ENCODE peak calls at places on chromosome 13, in eight cellular contexts. J is activated T-helper 1 cell treated with anti-CD3 and anti-CD28 coated beads, Interleukin-12 subunit alpha, Interleukin-12 subunit beta, Interleukin-2, Interleukin-4 antibody, amounts not matched to agents 30 ng/mL and 10 ng/mL and 1 ng/mL, durations not matched to agents 14 hours and 24 hours and 36 hours; W is nucleus accumbens; T is GOT3; F is activated naive CD4-positive, alpha-beta T cell treated with anti-CD3 and anti-CD28 coated beads for 36 hours; H is activated T-cell treated with anti-CD3 and anti-CD28 coated beads for 24 hours; L is fibroblast of the aortic adventitia; V is KG1. U is an unnamed sample.

GRCh38 chr13:65990684-65991083 is 1239.5 kb downstream of the PCDH9 start:
- DNase-seq in J (no peak), W (no peak), T (no peak), F (no peak), H (no peak), L (no peak), V (no peak), U (no peak)

GRCh38 chr13:111177081-111177711 is 62.1 kb downstream of the ARHGEF7 start:
- DNase-seq in J (peak; percentile 16), W (peak; percentile 29), T (no peak), F (peak; percentile 68), H (no peak), L (no peak), V (no peak), U (no peak)

GRCh38 chr13:111946214-111946613 is 120.7 kb upstream of the SOX1 start:
- DNase-seq in J (no peak), W (no peak), T (no peak), F (no peak), H (no peak), L (no peak), V (no peak), U (peak; percentile 21)

GRCh38 chr13:109743706-109744453 is 42.5 kb downstream of the IRS2 start:
- DNase-seq in J (no peak), W (no peak), T (no peak), F (peak; percentile 65), H (no peak), L (peak; percentile 25), V (peak; percentile 52), U (no peak)

GRCh38 chr13:95243207-95243606 is 58.0 kb downstream of the ABCC4 start:
- DNase-seq in J (no peak), W (peak; percentile 5), T (no peak), F (no peak), H (no peak), L (no peak), V (no peak), U (no peak)

GRCh38 chr13:47188802-47189201 is 291.9 kb upstream of the HTR2A start:
- DNase-seq in J (no peak), W (no peak), T (no peak), F (no peak), H (no peak), L (peak; percentile 85), V (no peak), U (no peak)

GRCh38 chr13:111599791-111600190 is 279.3 kb downstream of the TEX29 start:
- DNase-seq in J (no peak), W (no peak), T (no peak), F (no peak), H (no peak), L (no peak), V (no peak), U (no peak)

GRCh38 chr13:38265135-38265497 is 84.5 kb upstream of the UFM1 start:
- DNase-seq in J (no peak), W (no peak), T (no peak), F (no peak), H (no peak), L (no peak), V (no peak), U (no peak)

GRCh38 chr13:73842621-73843020 is 291.6 kb downstream of the KLF12 start:
- DNase-seq in J (no peak), W (no peak), T (no peak), F (no peak), H (no peak), L (no peak), V (no peak), U (no peak)

GRCh38 chr13:41909524-41909923 is 51.4 kb downstream of the VWA8 start:
- DNase-seq in J (no peak), W (no peak), T (no peak), F (no peak), H (no peak), L (no peak), V (no peak), U (no peak)

GRCh38 chr13:107962209-107962608 is 253.1 kb downstream of the LIG4 start:
- DNase-seq in J (no peak), W (no peak), T (no peak), F (no peak), H (no peak), L (no peak), V (no peak), U (no peak)

GRCh38 chr13:46964789-46965527 is 68.1 kb upstream of the HTR2A start:
- DNase-seq in J (no peak), W (no peak), T (no peak), F (no peak), H (no peak), L (peak; percentile 66), V (no peak), U (no peak)

GRCh38 chr13:89936256-89936655 is 1411.2 kb upstream of the MIR17HG start:
- DNase-seq in J (no peak), W (no peak), T (no peak), F (no peak), H (no peak), L (no peak), V (no peak), U (no peak)

GRCh38 chr13:39538826-39539555 is 64.0 kb downstream of the LHFPL6 start:
- DNase-seq in J (no peak), W (no peak), T (no peak), F (no peak), H (no peak), L (peak; percentile 33), V (no peak), U (no peak)

GRCh38 chr13:90918551-90918950 is 428.9 kb upstream of the MIR17HG start:
- DNase-seq in J (no peak), W (no peak), T (no peak), F (no peak), H (no peak), L (peak; percentile 0), V (no peak), U (no peak)

GRCh38 chr13:110811008-110811720 is 97.7 kb downstream of the ING1 start:
- DNase-seq in J (no peak), W (no peak), T (no peak), F (peak; percentile 10), H (no peak), L (no peak), V (no peak), U (no peak)

GRCh38 chr13:75263741-75264407 is 218.1 kb downstream of the TBC1D4 start:
- DNase-seq in J (no peak), W (no peak), T (no peak), F (no peak), H (no peak), L (peak; percentile 19), V (no peak), U (no peak)

GRCh38 chr13:43953370-43953769 is 73.7 kb downstream of the LACC1 start:
- DNase-seq in J (no peak), W (no peak), T (no peak), F (no peak), H (no peak), L (no peak), V (no peak), U (no peak)

GRCh38 chr13:99486996-99487395 is 14.3 kb upstream of the TM9SF2 start:
- DNase-seq in J (no peak), W (no peak), T (no peak), F (no peak), H (no peak), L (no peak), V (no peak), U (no peak)

GRCh38 chr13:110037925-110038573 is 251.7 kb upstream of the IRS2 start:
- DNase-seq in J (no peak), W (no peak), T (no peak), F (no peak), H (no peak), L (no peak), V (no peak), U (no peak)

GRCh38 chr13:33235564-33235963 is 50.0 kb downstream of the STARD13 start:
- DNase-seq in J (no peak), W (no peak), T (no peak), F (no peak), H (no peak), L (peak; percentile 55), V (no peak), U (no peak)

GRCh38 chr13:20547479-20547908 is 19.5 kb upstream of the IFT88 start:
- DNase-seq in J (no peak), W (no peak), T (no peak), F (no peak), H (no peak), L (no peak), V (no peak), U (no peak)

GRCh38 chr13:93233997-93234416 is 7.4 kb downstream of the GPC6 start:
- DNase-seq in J (no peak), W (no peak), T (no peak), F (peak; percentile 5), H (no peak), L (no peak), V (no peak), U (no peak)

GRCh38 chr13:33236021-33236420 is 49.5 kb downstream of the STARD13 start:
- DNase-seq in J (no peak), W (no peak), T (no peak), F (no peak), H (no peak), L (peak; percentile 85), V (no peak), U (no peak)

GRCh38 chr13:93771229-93771628 is 544.6 kb downstream of the GPC6 start:
- DNase-seq in J (no peak), W (no peak), T (no peak), F (no peak), H (no peak), L (no peak), V (no peak), U (no peak)

GRCh38 chr13:38763446-38764381 is 76.8 kb downstream of the FREM2 start:
- DNase-seq in J (no peak), W (no peak), T (no peak), F (peak; percentile 8), H (no peak), L (peak; percentile 47), V (no peak), U (no peak)

GRCh38 chr13:79786176-79786575 is 305.2 kb downstream of the NDFIP2 start:
- DNase-seq in J (no peak), W (no peak), T (no peak), F (no peak), H (no peak), L (no peak), V (no peak), U (no peak)

GRCh38 chr13:85528578-85529215 is 270.5 kb downstream of the SLITRK6 start:
- DNase-seq in J (no peak), W (no peak), T (no peak), F (no peak), H (no peak), L (peak; percentile 73), V (no peak), U (no peak)

GRCh38 chr13:31835932-31836331 is 96.6 kb downstream of the RXFP2 start:
- DNase-seq in J (no peak), W (no peak), T (no peak), F (no peak), H (no peak), L (peak; percentile 6), V (no peak), U (no peak)

GRCh38 chr13:34816543-34816942 is 125.5 kb upstream of the NBEA start:
- DNase-seq in J (no peak), W (no peak), T (no peak), F (no peak), H (no peak), L (peak; percentile 2), V (no peak), U (no peak)

GRCh38 chr13:41505209-41505835 is 48.0 kb downstream of the RGCC start:
- DNase-seq in J (no peak), W (no peak), T (no peak), F (no peak), H (no peak), L (peak; percentile 87), V (no peak), U (no peak)

GRCh38 chr13:71770710-71771109 is 96.3 kb downstream of the DACH1 start:
- DNase-seq in J (no peak), W (no peak), T (no peak), F (no peak), H (no peak), L (no peak), V (no peak), U (no peak)

GRCh38 chr13:19782049-19782726 is 557 bp downstream of the PSPC1 start:
- DNase-seq in J (peak; percentile 60), W (peak; percentile 35), T (no peak), F (peak; percentile 74), H (peak; percentile 36), L (peak; percentile 51), V (no peak), U (peak; percentile 77)

GRCh38 chr13:38348890-38349289 is 761 bp upstream of the UFM1 start:
- DNase-seq in J (peak; percentile 8), W (no peak), T (no peak), F (peak; percentile 66), H (peak; percentile 16), L (peak; percentile 33), V (peak; percentile 63), U (no peak)